ENCODE peak calls at places on chromosomes 5 and 9, in six cellular contexts. Z is stimulated activated naive CD8-positive, alpha-beta T cell treated with anti-CD3 and anti-CD28 coated beads, Interleukin-15, amount 100 ng/mL, for 72 hours; U is NCI-H2081; T is nucleus accumbens; N is NCI-H748 treated with DMSO at 0.1 percent for 48 hours; S is hepatocyte. K is an unnamed sample.

GRCh38 chr5:25020454-25020853 is 375.7 kb upstream of the CDH10 start:
- DNase-seq in S (no peak), Z (no peak), T (no peak), N (no peak), U (no peak), K (no peak)

GRCh38 chr9:34675048-34675714 is 12.7 kb upstream of the CCL27 start:
- DNase-seq in Z (peak), U (peak), N (peak), T (no peak), S (peak), K (peak)

GRCh38 chr9:81227507-81228245 is 461.7 kb downstream of the TLE1 start:
- DNase-seq in Z (no peak), N (no peak), T (no peak), U (no peak), S (no peak), K (no peak)

GRCh38 chr5:146703499-146703898 is 175.1 kb downstream of the PPP2R2B start:
- DNase-seq in S (no peak), T (no peak), U (no peak), Z (no peak), N (no peak), K (no peak)

GRCh38 chr9:88983865-88984542 is 7.3 kb upstream of the S1PR3 start:
- DNase-seq in S (no peak), N (no peak), Z (no peak), U (no peak), T (no peak), K (peak)

GRCh38 chr5:131286400-131286715 is 22.5 kb downstream of the CDC42SE2 start:
- DNase-seq in Z (no peak), T (no peak), N (no peak), U (no peak), S (no peak), K (no peak)

GRCh38 chr9:746661-747434 is 94.6 kb upstream of the DMRT1 start:
- DNase-seq in S (no peak), N (no peak), U (no peak), Z (no peak), T (no peak), K (no peak)

GRCh38 chr9:21709464-21710058 is 92.9 kb upstream of the MTAP start:
- DNase-seq in U (peak), S (peak), Z (peak), T (no peak), N (peak), K (peak)